ENCODE peak calls at places on chromosomes 7 and 10, in ten cellular contexts. K, F, P, B, R, W, Q, C, I and Y are unnamed samples. For H3K36me3, the result is how much of the 10 kb centered on the place peaks cover.

GRCh38 chr10:103395754-103396066 is 565 bp downstream of the ATP5MK start:
- DNase-seq in I (peak), B (no peak), W (peak), C (no peak), K (no peak), P (no peak), Q (peak), R (no peak), F (peak), Y (no peak)

GRCh38 chr10:77637474-77637985 is at the start of gene KCNMA1:
- DNase-seq in W (no peak), F (no peak), P (peak), C (no peak), K (no peak), R (no peak), Q (peak), I (peak), B (no peak), Y (no peak)

GRCh38 chr10:97278491-97278989 is 13.9 kb downstream of the ARHGAP19 start:
- DNase-seq in F (peak), Q (peak), C (no peak), K (no peak), W (peak), B (no peak), I (peak), R (peak), P (peak), Y (peak)

GRCh38 chr7:44617225-44617885 is 10.9 kb downstream of the OGDH start:
- DNase-seq in R (no peak), Q (no peak), F (peak), K (no peak), C (no peak), W (no peak), B (no peak), I (peak), P (no peak), Y (peak)

GRCh38 chr10:32244011-32244410 is 102.9 kb downstream of the EPC1 start:
- DNase-seq in I (no peak), K (no peak), B (no peak), P (no peak), R (no peak), F (no peak), C (no peak), Q (no peak), W (no peak), Y (no peak)

GRCh38 chr10:97708976-97709745 is 4.4 kb upstream of the MARVELD1 start:
- DNase-seq in Q (peak), R (no peak), B (peak), W (peak), C (peak), F (peak), I (peak), K (peak), P (peak), Y (no peak)

GRCh38 chr10:57664815-57665214 is 602.9 kb downstream of the IPMK start:
- DNase-seq in I (peak), K (no peak), F (no peak), C (no peak), B (no peak), P (peak), R (no peak), Q (no peak), W (no peak), Y (no peak)

GRCh38 chr7:18727094-18727870 is 231.7 kb downstream of the HDAC9 start:
- DNase-seq in B (no peak), Q (no peak), W (no peak), I (peak), P (peak), R (no peak), K (no peak), F (peak), C (no peak), Y (no peak)

GRCh38 chr7:46352335-46352954 is 431.4 kb upstream of the IGFBP3 start:
- DNase-seq in I (peak), Q (peak), R (peak), P (peak), F (peak), B (no peak), K (peak), W (peak), C (no peak), Y (peak)

GRCh38 chr7:43584200-43584586 is 1.3 kb downstream of the STK17A start:
- DNase-seq in P (peak), C (no peak), K (no peak), B (no peak), Q (peak), F (peak), I (peak), R (no peak), W (peak), Y (peak)

GRCh38 chr7:16561943-16562342 is 35.3 kb downstream of the LRRC72 start:
- DNase-seq in K (no peak), C (no peak), Q (peak), F (no peak), B (no peak), I (no peak), W (no peak), P (no peak), R (no peak), Y (no peak)

GRCh38 chr7:577278-577665 is 57.6 kb upstream of the PDGFA start:
- DNase-seq in P (no peak), W (no peak), Q (no peak), R (no peak), C (no peak), B (no peak), K (no peak), F (no peak), I (no peak), Y (no peak)

GRCh38 chr10:21330628-21331020 is 194.9 kb downstream of the SKIDA1 start:
- DNase-seq in B (no peak), W (no peak), I (no peak), K (no peak), P (no peak), F (no peak), Q (no peak), C (no peak), R (no peak), Y (no peak)

GRCh38 chr10:29947701-29948060 is 111.7 kb downstream of the JCAD start:
- DNase-seq in I (no peak), P (no peak), K (peak), C (no peak), Q (no peak), F (no peak), W (no peak), B (no peak), R (no peak), Y (no peak)

GRCh38 chr10:91785851-91786250 is 12.4 kb upstream of the TNKS2 start:
- DNase-seq in C (no peak), I (no peak), B (no peak), W (no peak), R (no peak), P (no peak), Q (no peak), K (no peak), F (no peak), Y (no peak)

GRCh38 chr7:82050792-82051191 is 280.9 kb upstream of the HGF start:
- DNase-seq in Q (peak), I (peak), F (peak), K (no peak), W (no peak), C (no peak), P (peak), R (no peak), B (no peak), Y (peak)

GRCh38 chr7:124856299-124856888 is 73.2 kb downstream of the POT1 start:
- DNase-seq in I (peak), B (no peak), R (no peak), P (peak), K (no peak), C (no peak), Q (peak), W (peak), F (peak), Y (peak)

GRCh38 chr7:100011516-100011915 is 3.9 kb upstream of the ZKSCAN1 start:
- DNase-seq in C (no peak), B (no peak), I (no peak), Q (no peak), K (no peak), R (no peak), F (no peak), P (no peak), W (no peak), Y (no peak)

GRCh38 chr10:109889867-109890266 is 33.4 kb downstream of the XPNPEP1 start:
- DNase-seq in F (peak), C (no peak), I (peak), B (no peak), W (no peak), R (peak), K (no peak), Q (no peak), P (peak), Y (no peak)

GRCh38 chr10:76231258-76231934 is 800.0 kb downstream of the LRMDA start:
- DNase-seq in P (no peak), I (no peak), R (no peak), K (no peak), B (no peak), C (no peak), Q (peak), F (peak), W (no peak), Y (no peak)

GRCh38 chr10:64484931-64485330 is 963.7 kb downstream of the REEP3 start:
- DNase-seq in C (no peak), K (no peak), W (no peak), B (no peak), P (no peak), R (no peak), Q (no peak), F (no peak), I (no peak), Y (no peak)

GRCh38 chr7:2796358-2797352 is 47.5 kb downstream of the GNA12 start:
- DNase-seq in B (no peak), W (no peak), C (peak), K (peak), P (peak), R (no peak), Q (no peak), F (peak), I (peak), Y (no peak)

DNA sequence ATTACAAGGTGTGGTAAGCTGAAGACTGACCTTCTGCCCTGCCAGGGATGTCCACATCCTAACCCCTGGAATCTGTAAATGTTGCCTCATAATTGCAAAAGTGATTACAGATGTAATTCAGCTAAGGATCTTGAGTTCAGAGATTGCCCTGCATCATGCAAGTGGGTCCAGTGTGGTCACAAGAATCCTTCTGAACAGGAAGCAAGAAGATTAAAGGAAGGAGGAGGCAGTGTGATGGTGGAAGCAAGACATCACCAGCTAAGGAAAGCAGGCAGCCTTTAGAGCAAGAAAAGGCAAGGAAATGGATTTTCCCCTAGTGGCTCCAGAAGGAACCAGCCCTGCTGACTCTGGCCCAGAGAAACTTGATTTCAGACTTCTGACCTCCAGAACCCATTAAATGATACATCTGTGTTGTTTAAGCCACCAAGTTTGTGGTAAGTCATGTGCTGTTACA is 78.1 kb downstream of the USP6NL start:
- DNase-seq in W (peak), F (peak), K (no peak), I (peak), P (no peak), R (no peak), C (no peak), Q (no peak), B (no peak), Y (no peak)
- TF ChIP-seq CTCF in W (peak), F (peak), K (peak), I (peak), P (peak), R (no peak), C (peak), Q (peak), B (no peak), Y (peak)

GRCh38 chr10:24237801-24238390 is 29.0 kb downstream of the KIAA1217 start:
- DNase-seq in P (no peak), F (no peak), W (no peak), K (no peak), B (no peak), C (no peak), Q (no peak), I (no peak), R (no peak), Y (no peak)

GRCh38 chr10:24239289-24239688 is 30.4 kb downstream of the KIAA1217 start:
- DNase-seq in W (no peak), Q (no peak), F (no peak), B (no peak), K (no peak), R (no peak), C (no peak), P (no peak), I (no peak), Y (no peak)

GRCh38 chr10:24241536-24241935 is 32.6 kb downstream of the KIAA1217 start:
- DNase-seq in F (no peak), K (no peak), W (no peak), I (no peak), R (no peak), Q (no peak), B (no peak), P (no peak), C (no peak), Y (no peak)

GRCh38 chr10:24240001-24240751 is 31.2 kb downstream of the KIAA1217 start:
- DNase-seq in F (no peak), K (no peak), I (no peak), C (no peak), R (no peak), P (no peak), W (no peak), Q (no peak), B (no peak), Y (no peak)

GRCh38 chr10:24238527-24239247 is 29.7 kb downstream of the KIAA1217 start:
- DNase-seq in F (no peak), P (no peak), C (no peak), I (no peak), B (no peak), K (no peak), Q (no peak), R (no peak), W (no peak), Y (no peak)
- H3K4me3 ChIP-seq in F (no peak), P (no peak), C (no peak), I (no peak), B (no peak), K (no peak), Q (no peak), R (peak), W (no peak), Y (no peak)

GRCh38 chr7:11054033-11054432 is 80.4 kb downstream of the PHF14 start:
- DNase-seq in B (no peak), R (no peak), C (no peak), Q (no peak), P (no peak), K (no peak), W (no peak), I (no peak), F (no peak), Y (no peak)
- H3K36me3 ChIP-seq in B (under half), R (under half), C (under half), Q (under half), P (under half), K (under half), W (half or more), I (under half), F (under half), Y (under half)

DNA sequence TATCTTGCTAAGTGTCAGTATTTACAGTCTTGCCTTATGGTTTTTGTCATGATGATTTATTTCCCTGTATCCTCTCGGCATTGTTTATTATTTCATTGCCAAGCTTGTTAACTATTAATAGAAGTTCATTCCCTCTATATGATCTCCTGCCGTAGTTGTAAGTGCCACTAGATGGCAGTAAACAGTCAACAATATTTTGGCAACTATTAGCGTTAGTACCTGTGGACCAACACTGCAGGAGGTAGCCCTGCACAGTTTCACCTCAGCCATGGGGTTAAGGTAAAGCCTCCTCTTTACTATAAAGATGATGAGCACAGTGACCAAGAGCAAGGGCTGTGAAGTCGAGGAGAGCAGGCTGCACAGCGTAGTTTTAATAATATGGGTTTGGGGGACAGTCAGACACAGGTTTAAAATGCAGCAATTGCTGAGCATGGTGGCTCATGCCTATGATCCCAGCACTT is 26.1 kb upstream of the CCNJ start:
- DNase-seq in P (peak), B (no peak), K (no peak), C (no peak), F (peak), R (peak), I (peak), Q (peak), W (peak), Y (peak)
- TF ChIP-seq CTCF in P (peak), B (peak), K (peak), C (peak), F (peak), R (peak), I (peak), Q (peak), W (peak), Y (peak)

DNA sequence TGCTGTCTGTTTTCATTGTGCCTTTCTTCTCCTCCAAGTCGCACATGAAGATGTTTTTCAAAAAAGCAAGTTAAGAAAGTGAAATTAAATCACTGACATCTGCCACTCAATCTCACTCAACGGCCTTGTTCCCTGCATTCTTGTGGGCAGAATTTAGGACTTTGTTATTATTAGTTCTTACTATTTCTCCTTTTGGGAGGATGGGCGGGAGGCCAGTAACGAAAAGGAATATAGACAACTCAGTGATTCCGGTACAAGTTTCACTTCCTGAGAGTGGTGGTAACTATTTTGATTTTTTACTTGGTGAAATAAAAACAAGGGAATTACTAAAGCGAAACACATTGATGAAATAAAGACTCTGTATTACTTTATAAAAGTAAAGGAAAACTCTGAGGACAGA is 231.9 kb upstream of the HABP2 start:
- DNase-seq in C (no peak), R (no peak), B (no peak), Q (no peak), W (no peak), P (no peak), K (no peak), F (no peak), I (no peak), Y (no peak)
- H3K4me3 ChIP-seq in C (no peak), R (no peak), B (no peak), Q (no peak), W (no peak), P (no peak), K (no peak), F (no peak), I (no peak), Y (no peak)

GRCh38 chr7:5322621-5323410 is 40.1 kb downstream of the SLC29A4 start:
- DNase-seq in P (no peak), Q (no peak), K (no peak), B (no peak), C (no peak), W (no peak), F (no peak), I (no peak), R (no peak), Y (no peak)
- H3K36me3 ChIP-seq in P (under half), Q (under half), K (under half), B (under half), C (under half), W (under half), F (half or more), I (under half), R (under half), Y (under half)

GRCh38 chr7:128946936-128947830 is 9.5 kb downstream of the IRF5 start:
- DNase-seq in P (no peak), W (no peak), K (no peak), F (no peak), I (no peak), R (no peak), B (no peak), C (no peak), Q (no peak), Y (no peak)
- TF ChIP-seq CTCF in P (peak), W (peak), K (no peak), F (peak), I (no peak), R (peak), B (peak), C (no peak), Q (peak), Y (peak)

GRCh38 chr7:142855756-142856564 is 1.1 kb downstream of the EPHB6 start:
- DNase-seq in C (peak), K (peak), F (no peak), B (peak), I (peak), W (no peak), Q (no peak), P (no peak), R (no peak), Y (no peak)
- H3K4me3 ChIP-seq in C (peak), K (peak), F (no peak), B (no peak), I (peak), W (no peak), Q (no peak), P (peak), R (no peak), Y (peak)

DNA sequence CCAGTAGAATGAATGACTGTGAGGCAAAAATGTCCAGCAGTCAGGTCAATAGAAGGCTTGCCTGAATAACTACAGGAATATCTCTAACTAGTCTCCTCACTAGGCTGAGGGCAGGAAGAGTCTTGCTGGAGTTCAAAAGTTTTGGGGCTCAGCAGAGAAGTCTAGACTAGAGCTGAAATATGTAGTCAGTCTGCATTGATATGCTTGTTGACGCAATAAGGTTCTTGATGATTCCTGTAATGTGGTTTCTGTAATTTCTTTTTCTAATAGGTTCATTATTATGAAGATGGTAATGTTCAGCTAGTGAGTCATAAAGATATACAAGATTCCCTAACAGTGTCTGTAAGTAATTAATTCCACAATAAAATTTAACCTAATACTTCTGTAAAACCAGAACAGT is 41.5 kb upstream of the ST7 start:
- DNase-seq in F (no peak), Q (no peak), R (no peak), K (no peak), P (no peak), I (peak), C (no peak), B (no peak), W (no peak), Y (peak)
- H3K36me3 ChIP-seq in F (under half), Q (half or more), R (under half), K (under half), P (under half), I (under half), C (under half), B (under half), W (half or more), Y (under half)